ENCODE peak calls at places on chromosomes 2 and 18, in four cellular contexts. P is tibial nerve, U is RWPE2, G is prostate gland. C is an unnamed sample.

GRCh38 chr18:63617049-63617995 is 26.7 kb downstream of the SERPINB4 start:
- DNase-seq in P (no peak), U (no peak), G (no peak), C (no peak)

GRCh38 chr2:24667542-24667941 is 125.6 kb downstream of the PTRHD1 start:
- DNase-seq in U (no peak), G (no peak), P (no peak), C (no peak)

GRCh38 chr2:73503992-73504570 is 118.4 kb downstream of the ALMS1 start:
- DNase-seq in G (no peak), P (no peak), U (no peak), C (no peak)

GRCh38 chr2:678964-679363 is 1.8 kb upstream of the TMEM18 start:
- DNase-seq in G (no peak), U (no peak), P (no peak), C (no peak)

GRCh38 chr2:119123359-119123758 is 35.2 kb downstream of the C1QL2 start:
- DNase-seq in G (no peak), P (no peak), U (no peak), C (peak; percentile 54)

GRCh38 chr2:216648105-216648504 is 14.9 kb downstream of the IGFBP2 start:
- DNase-seq in U (no peak), P (no peak), G (no peak), C (no peak)

GRCh38 chr2:60331106-60331809 is 222.2 kb downstream of the BCL11A start:
- DNase-seq in U (no peak), P (no peak), G (no peak), C (no peak)

GRCh38 chr2:73414651-73415050 is 29.0 kb downstream of the ALMS1 start:
- DNase-seq in G (no peak), P (no peak), U (no peak), C (no peak)

GRCh38 chr2:187390891-187391290 is 57.2 kb downstream of the CALCRL start:
- DNase-seq in G (no peak), U (no peak), P (no peak), C (no peak)

GRCh38 chr2:166382-166781 is 97.5 kb downstream of the SH3YL1 start:
- DNase-seq in P (no peak), U (no peak), G (no peak), C (no peak)

GRCh38 chr2:144456680-144457079 is 63.2 kb downstream of the ZEB2 start:
- DNase-seq in G (no peak), P (peak; percentile 55), U (no peak), C (peak; percentile 72)
- H3K4me1 ChIP-seq in G (peaks cover 2% of the 10 kb centered on the region), P (no peaks in the 10 kb centered on the region), U (no peaks in the 10 kb centered on the region), C (peaks cover 56% of the 10 kb centered on the region)

GRCh38 chr2:37671013-37671815 is at the start of gene CDC42EP3:
- DNase-seq in P (peak; percentile 45), G (peak; percentile 74), U (peak; percentile 67), C (peak; percentile 82)
- H3K4me1 ChIP-seq in P (no peaks in the 10 kb centered on the region), G (peaks cover 3% of the 10 kb centered on the region), U (peaks cover 19% of the 10 kb centered on the region), C (peaks cover 33% of the 10 kb centered on the region)

GRCh38 chr2:63047193-63047533 is 3.5 kb upstream of the OTX1 start:
- DNase-seq in G (no peak), P (no peak), U (no peak), C (no peak)
- H3K4me1 ChIP-seq in G (no peaks in the 10 kb centered on the region), P (no peaks in the 10 kb centered on the region), U (no peaks in the 10 kb centered on the region), C (peaks cover 51% of the 10 kb centered on the region)

GRCh38 chr2:237672731-237673129 is 45.3 kb downstream of the LRRFIP1 start:
- DNase-seq in U (no peak), P (no peak), G (no peak), C (no peak)
- H3K4me1 ChIP-seq in U (peaks cover 19% of the 10 kb centered on the region), P (no peaks in the 10 kb centered on the region), G (peaks cover 15% of the 10 kb centered on the region), C (peaks cover 46% of the 10 kb centered on the region)

GRCh38 chr2:134433934-134434333 is 180.1 kb downstream of the MGAT5 start:
- DNase-seq in P (no peak), G (no peak), U (no peak), C (no peak)
- H3K4me1 ChIP-seq in P (no peaks in the 10 kb centered on the region), G (no peaks in the 10 kb centered on the region), U (peaks cover 11% of the 10 kb centered on the region), C (no peaks in the 10 kb centered on the region)

GRCh38 chr2:70469961-70470360 is 83.7 kb downstream of the TGFA start:
- DNase-seq in U (no peak), G (no peak), P (no peak), C (no peak)

GRCh38 chr2:70467237-70467636 is 86.4 kb downstream of the TGFA start:
- DNase-seq in P (no peak), U (no peak), G (no peak), C (no peak)

GRCh38 chr2:70468898-70469297 is 84.7 kb downstream of the TGFA start:
- DNase-seq in U (no peak), P (no peak), G (no peak), C (no peak)

GRCh38 chr2:70469435-70469834 is 84.2 kb downstream of the TGFA start:
- DNase-seq in P (no peak), U (no peak), G (no peak), C (no peak)

GRCh38 chr2:70467831-70468810 is 85.5 kb downstream of the TGFA start:
- DNase-seq in G (no peak), U (no peak), P (no peak), C (no peak)
- H3K4me1 ChIP-seq in G (no peaks in the 10 kb centered on the region), U (no peaks in the 10 kb centered on the region), P (no peaks in the 10 kb centered on the region), C (no peaks in the 10 kb centered on the region)

GRCh38 chr2:108589786-108590185 is 55.5 kb downstream of the LIMS1 start:
- DNase-seq in P (no peak), G (no peak), U (no peak), C (no peak)

GRCh38 chr2:108588070-108588668 is 53.9 kb downstream of the LIMS1 start:
- DNase-seq in G (no peak), P (no peak), U (no peak), C (no peak)

GRCh38 chr2:108589372-108589771 is 55.1 kb downstream of the LIMS1 start:
- DNase-seq in U (no peak), G (no peak), P (no peak), C (no peak)

GRCh38 chr2:108593547-108594098 is 59.4 kb downstream of the LIMS1 start:
- DNase-seq in U (no peak), G (no peak), P (no peak), C (no peak)

GRCh38 chr2:108591163-108591562 is 56.9 kb downstream of the LIMS1 start:
- DNase-seq in G (no peak), U (no peak), P (no peak), C (no peak)
- H3K4me1 ChIP-seq in G (peaks cover 3% of the 10 kb centered on the region), U (peaks cover 80% of the 10 kb centered on the region), P (no peaks in the 10 kb centered on the region), C (peaks cover 59% of the 10 kb centered on the region)

GRCh38 chr2:10385501-10385900 is 62.6 kb downstream of the ODC1 start:
- DNase-seq in U (no peak), G (no peak), P (no peak), C (no peak)

GRCh38 chr2:10385933-10386773 is 62.0 kb downstream of the ODC1 start:
- DNase-seq in P (no peak), G (no peak), U (no peak), C (no peak)

GRCh38 chr2:10389191-10389590 is 58.9 kb downstream of the ODC1 start:
- DNase-seq in U (no peak), G (no peak), P (no peak), C (no peak)

GRCh38 chr2:10389596-10389995 is 58.5 kb downstream of the ODC1 start:
- DNase-seq in U (no peak), P (no peak), G (no peak), C (no peak)

DNA sequence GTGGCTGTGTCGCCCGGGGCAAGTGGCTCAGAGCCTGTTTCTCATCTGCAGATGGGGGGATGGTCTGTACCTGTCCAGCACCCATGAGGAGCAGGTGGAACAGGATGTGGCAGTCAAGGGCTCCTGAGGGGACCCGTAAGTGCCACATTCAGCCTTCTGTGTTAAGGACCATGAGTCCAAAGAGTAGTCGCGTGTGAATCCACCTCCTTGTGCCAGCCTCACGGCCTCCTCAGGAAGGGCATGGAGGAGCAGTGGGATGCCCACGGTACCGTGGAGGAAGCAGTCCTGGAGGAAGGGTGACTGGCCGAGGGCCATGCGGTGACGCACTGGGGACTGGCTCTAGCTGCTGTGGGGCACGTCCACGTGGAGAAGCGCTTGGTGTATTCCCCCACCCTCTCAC is 61.1 kb downstream of the ODC1 start:
- DNase-seq in U (no peak), G (no peak), P (no peak), C (no peak)
- H3K4me1 ChIP-seq in U (peaks cover 25% of the 10 kb centered on the region), G (peaks cover 4% of the 10 kb centered on the region), P (no peaks in the 10 kb centered on the region), C (peaks cover 54% of the 10 kb centered on the region)

C was measured in suprapubic skin.